ENCODE peak calls at places on chromosomes 13 and 19, in nine cellular contexts. One of them, this sample, is unnamed. For H3K27me3, the result is how much of the 10 kb centered on the place peaks cover.

GRCh38 chr13:33126909-33127607 is 110.8 kb downstream of the KL start:
- DNase-seq in endothelial cell of umbilical vein: peak
- DNase-seq in left ventricle myocardium inferior: peak
- DNase-seq in pancreas: no peak
- DNase-seq in uterus: no peak
- DNase-seq in CD4-positive, alpha-beta T cell: no peak
- DNase-seq in SJSA1: peak
- DNase-seq in WERI-Rb-1: no peak
- DNase-seq in body of pancreas: no peak
- DNase-seq in this sample: no peak

GRCh38 chr13:103004790-103005307 is 61.4 kb downstream of the SLC10A2 start:
- DNase-seq in pancreas: no peak
- DNase-seq in CD4-positive, alpha-beta T cell: no peak
- DNase-seq in SJSA1: no peak
- DNase-seq in endothelial cell of umbilical vein: no peak
- DNase-seq in body of pancreas: no peak
- DNase-seq in uterus: no peak
- DNase-seq in WERI-Rb-1: no peak
- DNase-seq in left ventricle myocardium inferior: no peak
- DNase-seq in this sample: no peak

GRCh38 chr19:3969435-3970312 is 1.2 kb downstream of the DAPK3 start:
- DNase-seq in SJSA1: peak
- DNase-seq in uterus: peak
- DNase-seq in pancreas: peak
- DNase-seq in WERI-Rb-1: no peak
- DNase-seq in CD4-positive, alpha-beta T cell: no peak
- DNase-seq in endothelial cell of umbilical vein: peak
- DNase-seq in body of pancreas: no peak
- DNase-seq in left ventricle myocardium inferior: no peak
- DNase-seq in this sample: peak

GRCh38 chr19:4870025-4870700 is 2.7 kb upstream of the PLIN3 start:
- DNase-seq in left ventricle myocardium inferior: no peak
- DNase-seq in pancreas: peak
- DNase-seq in uterus: peak
- DNase-seq in body of pancreas: peak
- DNase-seq in SJSA1: peak
- DNase-seq in CD4-positive, alpha-beta T cell: no peak
- DNase-seq in endothelial cell of umbilical vein: peak
- DNase-seq in WERI-Rb-1: peak
- DNase-seq in this sample: peak

GRCh38 chr13:49878682-49879081 is 57.5 kb downstream of the SPRYD7 start:
- DNase-seq in left ventricle myocardium inferior: no peak
- DNase-seq in body of pancreas: no peak
- DNase-seq in SJSA1: no peak
- DNase-seq in CD4-positive, alpha-beta T cell: no peak
- DNase-seq in pancreas: no peak
- DNase-seq in uterus: no peak
- DNase-seq in endothelial cell of umbilical vein: no peak
- DNase-seq in WERI-Rb-1: no peak
- DNase-seq in this sample: no peak

GRCh38 chr19:33329727-33330126 is 27.4 kb upstream of the CEBPA start:
- DNase-seq in endothelial cell of umbilical vein: no peak
- DNase-seq in body of pancreas: no peak
- DNase-seq in uterus: no peak
- DNase-seq in left ventricle myocardium inferior: no peak
- DNase-seq in WERI-Rb-1: no peak
- DNase-seq in CD4-positive, alpha-beta T cell: no peak
- DNase-seq in pancreas: no peak
- DNase-seq in SJSA1: no peak
- DNase-seq in this sample: no peak

GRCh38 chr13:41465215-41465907 is 8.0 kb downstream of the RGCC start:
- DNase-seq in endothelial cell of umbilical vein: peak
- DNase-seq in left ventricle myocardium inferior: peak
- DNase-seq in SJSA1: no peak
- DNase-seq in CD4-positive, alpha-beta T cell: peak
- DNase-seq in WERI-Rb-1: no peak
- DNase-seq in pancreas: no peak
- DNase-seq in body of pancreas: no peak
- DNase-seq in uterus: no peak
- DNase-seq in this sample: no peak

GRCh38 chr13:96091164-96091931 is 1.4 kb downstream of the HS6ST3 start:
- DNase-seq in WERI-Rb-1: peak
- DNase-seq in CD4-positive, alpha-beta T cell: no peak
- DNase-seq in body of pancreas: peak
- DNase-seq in SJSA1: no peak
- DNase-seq in left ventricle myocardium inferior: peak
- DNase-seq in pancreas: peak
- DNase-seq in uterus: peak
- DNase-seq in endothelial cell of umbilical vein: peak
- DNase-seq in this sample: no peak

GRCh38 chr13:42754801-42755513 is 26.4 kb upstream of the FAM216B start:
- DNase-seq in uterus: no peak
- DNase-seq in left ventricle myocardium inferior: no peak
- DNase-seq in pancreas: no peak
- DNase-seq in SJSA1: no peak
- DNase-seq in endothelial cell of umbilical vein: no peak
- DNase-seq in body of pancreas: no peak
- DNase-seq in WERI-Rb-1: no peak
- DNase-seq in CD4-positive, alpha-beta T cell: no peak
- DNase-seq in this sample: no peak

GRCh38 chr13:61812286-61812685 is 396.6 kb upstream of the PCDH20 start:
- DNase-seq in SJSA1: no peak
- DNase-seq in pancreas: no peak
- DNase-seq in body of pancreas: no peak
- DNase-seq in left ventricle myocardium inferior: no peak
- DNase-seq in WERI-Rb-1: no peak
- DNase-seq in endothelial cell of umbilical vein: no peak
- DNase-seq in uterus: no peak
- DNase-seq in CD4-positive, alpha-beta T cell: no peak
- DNase-seq in this sample: no peak

GRCh38 chr13:28002886-28003698 is 14.6 kb upstream of the URAD start:
- DNase-seq in left ventricle myocardium inferior: no peak
- DNase-seq in WERI-Rb-1: no peak
- DNase-seq in CD4-positive, alpha-beta T cell: no peak
- DNase-seq in body of pancreas: no peak
- DNase-seq in endothelial cell of umbilical vein: no peak
- DNase-seq in uterus: no peak
- DNase-seq in pancreas: no peak
- DNase-seq in SJSA1: no peak
- DNase-seq in this sample: no peak

GRCh38 chr13:25018729-25019115 is 77.2 kb upstream of the PABPC3 start:
- DNase-seq in endothelial cell of umbilical vein: no peak
- DNase-seq in left ventricle myocardium inferior: no peak
- DNase-seq in pancreas: no peak
- DNase-seq in SJSA1: no peak
- DNase-seq in WERI-Rb-1: peak
- DNase-seq in CD4-positive, alpha-beta T cell: no peak
- DNase-seq in body of pancreas: no peak
- DNase-seq in uterus: no peak
- DNase-seq in this sample: no peak

GRCh38 chr19:43464089-43464775 is 1.2 kb downstream of the LYPD3 start:
- DNase-seq in body of pancreas: peak
- DNase-seq in pancreas: peak
- DNase-seq in endothelial cell of umbilical vein: no peak
- DNase-seq in left ventricle myocardium inferior: peak
- DNase-seq in SJSA1: no peak
- DNase-seq in WERI-Rb-1: peak
- DNase-seq in uterus: peak
- DNase-seq in CD4-positive, alpha-beta T cell: peak
- DNase-seq in this sample: no peak

GRCh38 chr13:75226092-75226491 is 255.9 kb downstream of the TBC1D4 start:
- DNase-seq in CD4-positive, alpha-beta T cell: no peak
- DNase-seq in left ventricle myocardium inferior: no peak
- DNase-seq in body of pancreas: no peak
- DNase-seq in pancreas: no peak
- DNase-seq in WERI-Rb-1: no peak
- DNase-seq in SJSA1: no peak
- DNase-seq in uterus: no peak
- DNase-seq in endothelial cell of umbilical vein: no peak
- DNase-seq in this sample: no peak

GRCh38 chr19:34256835-34257558 is 2.6 kb downstream of the GARRE1 start:
- DNase-seq in endothelial cell of umbilical vein: no peak
- DNase-seq in CD4-positive, alpha-beta T cell: no peak
- DNase-seq in SJSA1: no peak
- DNase-seq in pancreas: no peak
- DNase-seq in uterus: no peak
- DNase-seq in left ventricle myocardium inferior: no peak
- DNase-seq in body of pancreas: no peak
- DNase-seq in WERI-Rb-1: no peak
- DNase-seq in this sample: no peak

GRCh38 chr19:532578-533484 is 1.3 kb downstream of the CDC34 start:
- DNase-seq in left ventricle myocardium inferior: peak
- DNase-seq in SJSA1: peak
- DNase-seq in body of pancreas: peak
- DNase-seq in uterus: peak
- DNase-seq in WERI-Rb-1: peak
- DNase-seq in pancreas: peak
- DNase-seq in endothelial cell of umbilical vein: peak
- DNase-seq in CD4-positive, alpha-beta T cell: no peak
- DNase-seq in this sample: no peak

GRCh38 chr19:5369962-5370367 is 29.4 kb upstream of the PTPRS start:
- DNase-seq in pancreas: peak
- DNase-seq in WERI-Rb-1: peak
- DNase-seq in body of pancreas: peak
- DNase-seq in SJSA1: peak
- DNase-seq in uterus: no peak
- DNase-seq in endothelial cell of umbilical vein: peak
- DNase-seq in CD4-positive, alpha-beta T cell: peak
- DNase-seq in left ventricle myocardium inferior: peak
- DNase-seq in this sample: no peak

GRCh38 chr19:6677924-6678689 is 8.1 kb upstream of the TNFSF14 start:
- DNase-seq in WERI-Rb-1: no peak
- DNase-seq in endothelial cell of umbilical vein: no peak
- DNase-seq in pancreas: no peak
- DNase-seq in body of pancreas: no peak
- DNase-seq in SJSA1: no peak
- DNase-seq in left ventricle myocardium inferior: no peak
- DNase-seq in CD4-positive, alpha-beta T cell: peak
- DNase-seq in uterus: no peak
- DNase-seq in this sample: no peak

GRCh38 chr19:47152205-47152604 is 21.6 kb downstream of the SAE1 start:
- DNase-seq in SJSA1: no peak
- DNase-seq in endothelial cell of umbilical vein: peak
- DNase-seq in uterus: no peak
- DNase-seq in CD4-positive, alpha-beta T cell: no peak
- DNase-seq in body of pancreas: no peak
- DNase-seq in WERI-Rb-1: no peak
- DNase-seq in left ventricle myocardium inferior: no peak
- DNase-seq in pancreas: no peak
- DNase-seq in this sample: no peak

GRCh38 chr19:44532819-44533218 is 3.3 kb upstream of the CEACAM20 start:
- DNase-seq in uterus: no peak
- DNase-seq in body of pancreas: no peak
- DNase-seq in CD4-positive, alpha-beta T cell: no peak
- DNase-seq in pancreas: no peak
- DNase-seq in SJSA1: peak
- DNase-seq in WERI-Rb-1: no peak
- DNase-seq in left ventricle myocardium inferior: no peak
- DNase-seq in endothelial cell of umbilical vein: no peak
- DNase-seq in this sample: no peak

DNA sequence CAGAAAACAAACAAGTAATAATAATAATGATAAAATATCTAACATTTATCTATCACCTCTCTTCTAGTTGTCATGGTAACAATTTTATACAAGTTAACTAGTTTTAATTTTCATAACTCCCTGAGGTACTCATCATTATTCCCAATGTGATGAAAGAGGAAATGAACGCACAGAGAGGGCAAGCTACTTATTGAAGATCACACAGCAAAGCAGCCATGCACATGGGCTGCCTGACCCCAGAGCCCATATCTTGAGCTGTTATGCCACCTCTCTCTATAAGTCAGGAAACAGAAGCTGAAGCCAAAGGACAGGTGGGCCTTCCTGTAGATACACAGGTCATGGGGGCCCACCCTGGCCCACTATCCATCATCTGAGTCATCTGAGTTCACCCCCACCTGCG is 4.9 kb upstream of the KLK4 start:
- DNase-seq in SJSA1: no peak
- DNase-seq in pancreas: no peak
- DNase-seq in left ventricle myocardium inferior: no peak
- DNase-seq in CD4-positive, alpha-beta T cell: no peak
- DNase-seq in uterus: no peak
- DNase-seq in body of pancreas: no peak
- DNase-seq in WERI-Rb-1: no peak
- DNase-seq in endothelial cell of umbilical vein: no peak
- DNase-seq in this sample: no peak
- H3K27me3 ChIP-seq in SJSA1: under half
- H3K27me3 ChIP-seq in pancreas: under half
- H3K27me3 ChIP-seq in left ventricle myocardium inferior: half or more
- H3K27me3 ChIP-seq in CD4-positive, alpha-beta T cell: half or more
- H3K27me3 ChIP-seq in uterus: under half
- H3K27me3 ChIP-seq in body of pancreas: under half
- H3K27me3 ChIP-seq in WERI-Rb-1: half or more
- H3K27me3 ChIP-seq in endothelial cell of umbilical vein: under half
- H3K27me3 ChIP-seq in this sample: under half

GRCh38 chr19:53966931-53967330 is 4.2 kb downstream of the CACNG8 start:
- DNase-seq in SJSA1: no peak
- DNase-seq in CD4-positive, alpha-beta T cell: no peak
- DNase-seq in left ventricle myocardium inferior: no peak
- DNase-seq in WERI-Rb-1: no peak
- DNase-seq in endothelial cell of umbilical vein: no peak
- DNase-seq in pancreas: no peak
- DNase-seq in body of pancreas: no peak
- DNase-seq in uterus: no peak
- DNase-seq in this sample: no peak
- H3K27me3 ChIP-seq in SJSA1: under half
- H3K27me3 ChIP-seq in CD4-positive, alpha-beta T cell: under half
- H3K27me3 ChIP-seq in left ventricle myocardium inferior: half or more
- H3K27me3 ChIP-seq in WERI-Rb-1: half or more
- H3K27me3 ChIP-seq in endothelial cell of umbilical vein: under half
- H3K27me3 ChIP-seq in pancreas: under half
- H3K27me3 ChIP-seq in body of pancreas: under half
- H3K27me3 ChIP-seq in uterus: under half
- H3K27me3 ChIP-seq in this sample: under half

DNA sequence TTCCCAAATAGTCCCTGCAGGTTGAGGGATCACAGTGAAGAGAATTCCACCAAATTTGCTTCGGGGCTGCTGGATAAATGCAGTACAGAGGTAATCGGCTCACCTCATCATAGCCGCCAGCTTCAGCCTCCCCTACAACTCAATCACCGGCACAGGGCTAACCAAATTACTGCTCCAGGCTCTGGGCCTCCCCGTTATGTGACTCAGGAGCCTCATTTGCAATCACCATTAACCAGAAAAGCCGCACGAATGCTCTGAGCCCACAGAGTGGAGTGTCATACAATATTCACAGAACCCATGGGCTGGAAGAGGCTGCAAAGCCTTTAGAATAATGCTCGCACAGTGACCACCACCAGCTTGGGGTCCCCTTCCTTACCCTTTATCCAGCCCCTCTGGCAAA is 4.9 kb downstream of the SIAH3 start:
- DNase-seq in WERI-Rb-1: no peak
- DNase-seq in uterus: no peak
- DNase-seq in body of pancreas: no peak
- DNase-seq in endothelial cell of umbilical vein: no peak
- DNase-seq in SJSA1: no peak
- DNase-seq in left ventricle myocardium inferior: no peak
- DNase-seq in CD4-positive, alpha-beta T cell: no peak
- DNase-seq in pancreas: no peak
- DNase-seq in this sample: no peak
- H3K27me3 ChIP-seq in WERI-Rb-1: under half
- H3K27me3 ChIP-seq in uterus: under half
- H3K27me3 ChIP-seq in body of pancreas: under half
- H3K27me3 ChIP-seq in endothelial cell of umbilical vein: under half
- H3K27me3 ChIP-seq in SJSA1: under half
- H3K27me3 ChIP-seq in left ventricle myocardium inferior: half or more
- H3K27me3 ChIP-seq in CD4-positive, alpha-beta T cell: under half
- H3K27me3 ChIP-seq in pancreas: under half
- H3K27me3 ChIP-seq in this sample: under half

GRCh38 chr19:2488942-2489731 is 13.2 kb downstream of the GADD45B start:
- DNase-seq in left ventricle myocardium inferior: peak
- DNase-seq in SJSA1: peak
- DNase-seq in CD4-positive, alpha-beta T cell: no peak
- DNase-seq in pancreas: no peak
- DNase-seq in WERI-Rb-1: no peak
- DNase-seq in endothelial cell of umbilical vein: peak
- DNase-seq in uterus: no peak
- DNase-seq in body of pancreas: peak
- DNase-seq in this sample: no peak
- H3K27me3 ChIP-seq in left ventricle myocardium inferior: under half
- H3K27me3 ChIP-seq in SJSA1: under half
- H3K27me3 ChIP-seq in CD4-positive, alpha-beta T cell: under half
- H3K27me3 ChIP-seq in pancreas: under half
- H3K27me3 ChIP-seq in WERI-Rb-1: under half
- H3K27me3 ChIP-seq in endothelial cell of umbilical vein: under half
- H3K27me3 ChIP-seq in uterus: under half
- H3K27me3 ChIP-seq in body of pancreas: under half
- H3K27me3 ChIP-seq in this sample: under half

This sample was measured in keratinocyte.